ENCODE peak calls at places on chromosomes 4 and X, in six cellular contexts. V is IMR-90, C is HCT116, X is choroid plexus epithelial cell, W is cardiac muscle cell, P is A673. R is an unnamed sample.

GRCh38 chrX:8673211-8673610 is 58.7 kb downstream of the ANOS1 start:
- DNase-seq in V (no peak), C (no peak), X (no peak), W (peak), P (no peak), R (no peak)

GRCh38 chrX:118116308-118117068 is at the start of gene KLHL13:
- DNase-seq in V (peak), C (no peak), X (peak), W (peak), P (peak), R (peak)

GRCh38 chrX:149365061-149365460 is 140.0 kb downstream of the IDS start:
- DNase-seq in V (no peak), C (no peak), X (peak), W (no peak), P (no peak), R (no peak)

GRCh38 chr4:70969076-70969475 is 24.4 kb upstream of the DCK start:
- DNase-seq in V (no peak), C (no peak), X (peak), W (no peak), P (no peak), R (peak)

GRCh38 chr4:85430697-85431096 is 44.3 kb upstream of the ARHGAP24 start:
- DNase-seq in V (no peak), C (no peak), X (no peak), W (no peak), P (no peak), R (no peak)

GRCh38 chrX:30881390-30881789 is 7.7 kb downstream of the TAB3 start:
- DNase-seq in V (no peak), C (no peak), X (no peak), W (no peak), P (no peak), R (no peak)

GRCh38 chr4:99894998-99895397 is 771 bp upstream of the LAMTOR3 start:
- DNase-seq in V (no peak), C (no peak), X (no peak), W (no peak), P (no peak), R (no peak)

GRCh38 chrX:23844502-23845138 is 61.6 kb downstream of the SAT1 start:
- DNase-seq in V (peak), C (no peak), X (peak), W (peak), P (no peak), R (no peak)

GRCh38 chr4:109072595-109072994 is 229.9 kb downstream of the COL25A1 start:
- DNase-seq in V (peak), C (no peak), X (peak), W (peak), P (peak), R (peak)

GRCh38 chrX:31212856-31213748 is 141.3 kb upstream of the FTHL17 start:
- DNase-seq in V (no peak), C (no peak), X (no peak), W (no peak), P (no peak), R (peak)

GRCh38 chrX:70535198-70535597 is 90.6 kb downstream of the DLG3 start:
- DNase-seq in V (no peak), C (no peak), X (no peak), W (no peak), P (no peak), R (no peak)

GRCh38 chr4:35247047-35247446 is 997.3 kb downstream of the ARAP2 start:
- DNase-seq in V (no peak), C (no peak), X (no peak), W (no peak), P (no peak), R (peak)

GRCh38 chr4:2364654-2365053 is 53.8 kb downstream of the ZFYVE28 start:
- DNase-seq in V (no peak), C (no peak), X (peak), W (peak), P (peak), R (peak)

GRCh38 chr4:76307670-76308014 is 1.1 kb downstream of the STBD1 start:
- DNase-seq in V (no peak), C (no peak), X (no peak), W (no peak), P (no peak), R (no peak)

GRCh38 chr4:123813901-123814300 is 417.3 kb downstream of the SPRY1 start:
- DNase-seq in V (no peak), C (no peak), X (no peak), W (no peak), P (no peak), R (no peak)

DNA sequence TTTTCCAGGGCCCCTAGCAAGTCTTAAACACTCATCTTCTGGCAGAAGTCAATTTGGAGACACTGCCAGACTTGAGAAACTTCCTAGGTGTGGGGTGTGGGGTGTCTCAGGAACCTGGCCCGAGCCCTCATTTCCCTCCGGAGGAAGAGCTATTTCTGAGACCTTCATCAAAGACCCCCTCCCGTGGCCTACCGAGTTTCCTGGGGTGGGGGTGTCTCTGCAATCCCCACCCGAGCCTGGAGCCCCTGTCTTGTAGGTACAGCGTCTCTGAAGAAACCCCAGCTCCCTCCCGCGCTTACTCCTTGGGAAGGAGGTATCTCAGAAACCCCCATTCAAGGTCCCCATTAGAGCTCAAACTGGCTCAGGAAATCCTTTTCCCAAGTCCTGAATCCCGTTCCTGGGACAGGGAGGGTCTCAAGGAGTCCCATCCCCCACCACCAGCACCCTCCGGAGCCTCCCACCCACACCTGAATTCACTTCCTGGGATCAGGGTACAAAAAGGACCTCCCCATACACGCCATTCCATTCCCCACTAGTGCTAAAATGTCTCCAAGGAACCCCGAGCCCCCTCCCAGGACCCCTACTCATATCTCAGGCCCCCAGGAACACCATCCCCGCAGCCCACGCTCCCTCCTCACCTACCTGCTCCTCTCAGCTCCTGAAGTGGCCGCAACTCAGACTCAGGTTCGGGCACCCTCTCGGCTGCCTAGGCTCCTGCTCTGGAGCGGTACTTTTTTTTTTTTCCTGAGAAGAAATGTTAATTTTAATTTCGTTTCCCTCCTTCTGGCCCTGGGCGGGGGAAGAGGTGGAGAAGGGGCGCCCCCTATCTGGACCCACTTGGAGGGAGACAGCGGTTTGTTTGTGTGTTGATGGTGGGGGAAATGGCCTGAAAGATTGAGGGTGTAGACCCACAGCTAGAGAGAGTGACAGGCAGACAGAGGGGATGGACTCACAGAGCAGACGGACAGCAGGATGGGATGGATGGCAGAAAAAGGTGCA is 1.1 kb downstream of the SLC38A5 start:
- DNase-seq in V (no peak), C (no peak), X (no peak), W (no peak), P (peak), R (no peak)
- TF ChIP-seq CTCF in V (no peak), C (no peak), X (peak), W (peak), P (peak), R (no peak)

GRCh38 chr4:40629401-40630334 is at the start of gene RBM47:
- DNase-seq in V (peak), C (peak), X (peak), W (peak), P (peak), R (peak)
- TF ChIP-seq CTCF in V (peak), C (no peak), X (peak), W (peak), P (peak), R (no peak)

DNA sequence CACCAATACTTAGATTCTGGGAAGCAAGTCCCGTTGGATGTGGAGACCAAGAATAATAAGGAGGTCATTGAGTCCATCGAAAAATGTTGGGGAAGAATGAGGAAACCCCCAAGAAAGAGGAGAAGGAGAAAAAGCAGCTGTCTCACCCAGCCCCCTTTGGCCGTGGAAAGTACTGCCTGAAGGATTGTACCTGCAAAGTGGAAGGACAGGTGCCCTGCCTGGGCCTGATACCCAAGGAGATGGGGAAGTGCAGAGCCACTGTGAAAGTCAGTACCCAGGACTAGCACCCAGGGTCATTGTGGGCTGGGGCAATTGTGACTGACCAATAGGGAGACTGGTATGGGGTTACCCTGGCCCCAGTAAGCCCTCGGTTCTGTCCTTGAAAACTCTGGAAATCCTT is 13.8 kb upstream of the CFAP299 start:
- DNase-seq in V (no peak), C (no peak), X (no peak), W (no peak), P (no peak), R (no peak)
- TF ChIP-seq CTCF in V (no peak), C (no peak), X (no peak), W (no peak), P (no peak), R (no peak)

GRCh38 chrX:39162322-39162721 is 361.1 kb downstream of the MID1IP1 start:
- DNase-seq in V (no peak), C (no peak), X (no peak), W (no peak), P (no peak), R (no peak)
- TF ChIP-seq CTCF in V (no peak), C (no peak), X (no peak), W (no peak), P (no peak), R (no peak)

GRCh38 chr4:52045028-52045427 is 6.1 kb upstream of the SPATA18 start:
- DNase-seq in V (no peak), C (no peak), X (no peak), W (no peak), P (no peak), R (no peak)
- TF ChIP-seq CTCF in V (no peak), C (no peak), X (no peak), W (no peak), P (no peak), R (no peak)

GRCh38 chr4:157978680-157979361 is 194.0 kb downstream of the GASK1B start:
- DNase-seq in V (peak), C (peak), X (peak), W (peak), P (peak), R (peak)

GRCh38 chr4:157980158-157980557 is 192.7 kb downstream of the GASK1B start:
- DNase-seq in V (no peak), C (no peak), X (no peak), W (no peak), P (no peak), R (no peak)

GRCh38 chr4:157983300-157983699 is 189.5 kb downstream of the GASK1B start:
- DNase-seq in V (no peak), C (no peak), X (no peak), W (peak), P (peak), R (no peak)

DNA sequence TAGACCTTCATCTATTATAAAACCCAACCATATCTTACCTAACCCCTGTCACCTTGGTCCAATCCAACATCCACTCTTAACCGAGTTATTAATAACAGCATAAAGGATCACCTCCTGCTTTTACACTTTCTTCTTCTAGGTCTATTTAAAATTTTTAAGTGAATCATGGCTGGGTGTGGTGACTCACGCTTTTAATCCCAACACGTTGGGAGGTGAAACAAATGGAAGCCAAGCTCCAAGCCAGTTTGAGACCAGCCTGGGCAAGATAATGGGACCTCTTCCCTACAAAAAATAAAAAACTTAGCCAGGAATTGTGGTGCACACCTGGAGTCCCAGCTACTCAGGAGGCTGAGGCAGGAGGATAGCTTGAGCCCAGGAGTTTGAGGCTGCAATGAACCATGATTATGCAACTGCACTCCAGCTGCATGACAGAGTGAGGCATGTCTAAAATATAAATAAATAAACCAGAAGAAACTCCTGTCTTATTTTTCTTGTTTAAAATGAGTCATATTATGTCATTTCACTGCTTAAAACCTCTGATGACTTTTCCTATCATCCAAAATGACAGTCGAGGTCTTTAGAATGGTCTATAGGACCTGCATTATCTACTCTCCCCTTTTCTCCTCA is 188.4 kb downstream of the GASK1B start:
- DNase-seq in V (no peak), C (no peak), X (no peak), W (no peak), P (no peak), R (peak)
- TF ChIP-seq CTCF in V (no peak), C (no peak), X (no peak), W (no peak), P (no peak), R (no peak)

DNA sequence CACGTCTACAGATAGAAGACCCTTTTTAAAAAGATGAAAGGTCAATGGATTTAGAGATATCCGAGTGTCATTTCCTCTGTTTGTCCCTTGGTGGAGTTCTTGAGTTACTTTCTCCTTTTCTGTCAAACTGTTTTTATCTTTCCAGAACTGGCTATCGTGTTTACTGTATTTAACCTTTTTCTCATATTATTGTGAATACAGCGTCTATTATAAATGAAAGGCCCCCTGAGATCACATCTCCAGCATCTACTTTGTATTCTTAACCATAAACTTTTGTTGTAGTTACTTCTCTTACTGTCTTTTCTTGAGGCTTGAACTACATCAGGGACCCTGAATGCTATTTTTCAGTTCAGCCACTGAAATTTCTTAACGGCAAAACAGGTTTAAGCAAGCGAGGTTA is 4.0 kb upstream of the PCDH7 start:
- DNase-seq in V (peak), C (peak), X (peak), W (peak), P (peak), R (peak)
- TF ChIP-seq CTCF in V (peak), C (peak), X (peak), W (peak), P (peak), R (peak)

GRCh38 chr4:188719794-188720193 is 580.6 kb downstream of the TRIML1 start:
- DNase-seq in V (no peak), C (peak), X (no peak), W (no peak), P (no peak), R (no peak)
- TF ChIP-seq CTCF in V (peak), C (no peak), X (no peak), W (no peak), P (no peak), R (peak)

DNA sequence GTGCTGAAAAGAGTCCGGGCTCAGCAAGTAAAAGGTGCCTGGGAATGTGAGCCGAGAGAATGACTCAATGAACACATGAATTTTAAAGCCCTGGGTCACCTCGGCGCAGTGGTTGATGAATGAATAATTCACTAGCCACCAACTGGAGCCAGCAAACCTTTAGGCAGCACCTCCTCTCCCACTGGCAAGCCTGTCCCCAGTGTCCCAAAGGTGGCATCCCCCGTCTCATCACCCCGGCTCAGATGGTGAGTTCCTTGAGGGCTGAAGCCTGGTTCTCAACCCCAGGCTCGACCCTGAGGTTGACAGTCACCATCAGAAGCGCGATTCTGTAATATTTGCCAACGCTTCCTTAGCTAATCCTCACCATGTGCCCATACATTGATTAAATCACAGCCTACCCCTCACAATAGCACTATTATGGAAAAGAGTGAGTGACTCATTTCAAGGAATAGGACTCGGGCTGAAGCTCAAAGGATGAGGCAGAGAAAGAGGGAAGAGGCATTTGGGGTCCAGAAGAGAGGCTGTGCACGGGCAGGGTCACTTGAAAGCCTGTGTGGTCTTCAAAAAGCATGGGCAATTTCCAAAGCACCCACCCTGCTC is 2.7 kb upstream of the CCNQ start:
- DNase-seq in V (no peak), C (no peak), X (no peak), W (no peak), P (no peak), R (no peak)
- TF ChIP-seq CTCF in V (no peak), C (no peak), X (no peak), W (no peak), P (no peak), R (no peak)